ENCODE peak calls at places on chromosomes 4 and X, in ten cellular contexts. P is head of caudate nucleus; H is stimulated activated CD8-positive, alpha-beta memory T cell treated with anti-CD3 and anti-CD28 coated beads, Interleukin-7, amount 100 ng/mL, for 24 hours; Z is fibroblast of lung; D is smooth muscle cell of the brain vasculature; W is stimulated activated CD4-positive, alpha-beta T cell treated with anti-CD3 and anti-CD28 coated beads, Interleukin-4, amount 100 ng/mL, for 4 hours; Y is hippocampal formation; N is heart left ventricle; R is Caki2; O is psoas muscle. V is an unnamed sample.

GRCh38 chr4:77481856-77482255 is 123.8 kb upstream of the CXCL13 start:
- DNase-seq in P (no peak), H (no peak), Z (peak; percentile 4), D (no peak), W (no peak), Y (no peak), N (no peak), R (no peak), O (no peak), V (no peak)

GRCh38 chr4:2469192-2469984 is 482 bp downstream of the RNF4 start:
- DNase-seq in P (peak; percentile 24), H (peak; percentile 45), Z (peak; percentile 27), D (no peak), W (peak; percentile 74), Y (no peak), N (peak; percentile 77), R (peak; percentile 40), O (peak; percentile 43), V (peak; percentile 34)

GRCh38 chrX:20506739-20507138 is 240.0 kb upstream of the RPS6KA3 start:
- DNase-seq in P (no peak), H (no peak), Z (no peak), D (no peak), W (no peak), Y (no peak), N (no peak), R (no peak), O (no peak), V (no peak)

GRCh38 chr4:176668324-176668723 is 124.4 kb downstream of the VEGFC start:
- DNase-seq in P (no peak), H (no peak), Z (no peak), D (no peak), W (no peak), Y (no peak), N (no peak), R (no peak), O (no peak), V (no peak)

GRCh38 chr4:7926822-7927221 is 12.8 kb downstream of the AFAP1 start:
- DNase-seq in P (no peak), H (no peak), Z (no peak), D (no peak), W (no peak), Y (no peak), N (no peak), R (no peak), O (no peak), V (no peak)

GRCh38 chrX:120790118-120790517 is 85.5 kb downstream of the CT47B1 start:
- DNase-seq in P (no peak), H (no peak), Z (peak; percentile 82), D (peak; percentile 66), W (peak; percentile 4), Y (no peak), N (no peak), R (peak; percentile 40), O (no peak), V (peak; percentile 47)

GRCh38 chr4:24910504-24910903 is 2.3 kb downstream of the CCDC149 start:
- DNase-seq in P (no peak), H (no peak), Z (peak; percentile 20), D (no peak), W (no peak), Y (no peak), N (no peak), R (no peak), O (no peak), V (no peak)

GRCh38 chrX:44071847-44072545 is 98.8 kb upstream of the NDP start:
- DNase-seq in P (no peak), H (no peak), Z (peak; percentile 76), D (no peak), W (no peak), Y (no peak), N (no peak), R (peak; percentile 36), O (no peak), V (peak; percentile 52)

GRCh38 chr4:8771258-8771590 is 100.4 kb downstream of the HMX1 start:
- DNase-seq in P (no peak), H (no peak), Z (no peak), D (no peak), W (no peak), Y (no peak), N (peak; percentile 42), R (no peak), O (no peak), V (no peak)

GRCh38 chr4:168480991-168481588 is 798 bp upstream of the DDX60L start:
- DNase-seq in P (no peak), H (no peak), Z (peak; percentile 72), D (peak; percentile 36), W (peak; percentile 62), Y (peak; percentile 15), N (no peak), R (peak; percentile 81), O (no peak), V (peak; percentile 90)

GRCh38 chr4:30103455-30103854 is 616.7 kb upstream of the PCDH7 start:
- DNase-seq in P (no peak), H (no peak), Z (peak; percentile 11), D (no peak), W (no peak), Y (no peak), N (no peak), R (no peak), O (no peak), V (peak; percentile 8)

V was measured in kidney glomerular epithelial cell.